ENCODE peak calls at places on chromosomes 7 and 10, in nine cellular contexts. One of them, this sample, is unnamed.

GRCh38 chr10:22345301-22346086 is at the start of gene SPAG6:
- DNase-seq in PC-3: no peak
- DNase-seq in GM23248: peak
- DNase-seq in colonic mucosa: peak
- DNase-seq in endodermal cell: peak
- DNase-seq in brain microvascular endothelial cell: no peak
- DNase-seq in A549: no peak
- DNase-seq in heart right ventricle: peak
- DNase-seq in cardiac muscle cell: peak
- DNase-seq in this sample: peak

GRCh38 chr7:14504134-14504533 is 398.4 kb downstream of the DGKB start:
- DNase-seq in PC-3: no peak
- DNase-seq in GM23248: no peak
- DNase-seq in colonic mucosa: no peak
- DNase-seq in endodermal cell: no peak
- DNase-seq in brain microvascular endothelial cell: no peak
- DNase-seq in A549: no peak
- DNase-seq in heart right ventricle: no peak
- DNase-seq in cardiac muscle cell: no peak
- DNase-seq in this sample: no peak

GRCh38 chr7:150668472-150668911 is 17.0 kb upstream of the GIMAP2 start:
- DNase-seq in PC-3: no peak
- DNase-seq in GM23248: no peak
- DNase-seq in colonic mucosa: no peak
- DNase-seq in endodermal cell: no peak
- DNase-seq in brain microvascular endothelial cell: no peak
- DNase-seq in A549: no peak
- DNase-seq in heart right ventricle: no peak
- DNase-seq in cardiac muscle cell: no peak
- DNase-seq in this sample: no peak

GRCh38 chr10:77987671-77988070 is 41.6 kb downstream of the POLR3A start:
- DNase-seq in PC-3: no peak
- DNase-seq in GM23248: no peak
- DNase-seq in colonic mucosa: no peak
- DNase-seq in endodermal cell: no peak
- DNase-seq in brain microvascular endothelial cell: no peak
- DNase-seq in A549: no peak
- DNase-seq in heart right ventricle: no peak
- DNase-seq in cardiac muscle cell: no peak
- DNase-seq in this sample: no peak

GRCh38 chr7:50404392-50404791 is 45.8 kb downstream of the FIGNL1 start:
- DNase-seq in PC-3: no peak
- DNase-seq in GM23248: no peak
- DNase-seq in colonic mucosa: no peak
- DNase-seq in endodermal cell: peak
- DNase-seq in brain microvascular endothelial cell: no peak
- DNase-seq in A549: no peak
- DNase-seq in heart right ventricle: no peak
- DNase-seq in cardiac muscle cell: no peak
- DNase-seq in this sample: no peak

GRCh38 chr10:59323036-59323459 is 39.3 kb downstream of the FAM13C start:
- DNase-seq in PC-3: no peak
- DNase-seq in GM23248: no peak
- DNase-seq in colonic mucosa: peak
- DNase-seq in endodermal cell: no peak
- DNase-seq in brain microvascular endothelial cell: no peak
- DNase-seq in A549: no peak
- DNase-seq in heart right ventricle: no peak
- DNase-seq in cardiac muscle cell: no peak
- DNase-seq in this sample: no peak

GRCh38 chr7:78326870-78327269 is 528.3 kb downstream of the PHTF2 start:
- DNase-seq in PC-3: no peak
- DNase-seq in GM23248: peak
- DNase-seq in colonic mucosa: no peak
- DNase-seq in endodermal cell: no peak
- DNase-seq in brain microvascular endothelial cell: no peak
- DNase-seq in A549: no peak
- DNase-seq in heart right ventricle: peak
- DNase-seq in cardiac muscle cell: peak
- DNase-seq in this sample: peak

GRCh38 chr7:69751026-69751425 is 152.8 kb downstream of the AUTS2 start:
- DNase-seq in PC-3: no peak
- DNase-seq in GM23248: no peak
- DNase-seq in colonic mucosa: no peak
- DNase-seq in endodermal cell: no peak
- DNase-seq in brain microvascular endothelial cell: no peak
- DNase-seq in A549: no peak
- DNase-seq in heart right ventricle: no peak
- DNase-seq in cardiac muscle cell: no peak
- DNase-seq in this sample: no peak

GRCh38 chr10:96673318-96674099 is 46.8 kb downstream of the PIK3AP1 start:
- DNase-seq in PC-3: no peak
- DNase-seq in GM23248: no peak
- DNase-seq in colonic mucosa: peak
- DNase-seq in endodermal cell: no peak
- DNase-seq in brain microvascular endothelial cell: peak
- DNase-seq in A549: no peak
- DNase-seq in heart right ventricle: no peak
- DNase-seq in cardiac muscle cell: peak
- DNase-seq in this sample: no peak

GRCh38 chr10:96667401-96667800 is 52.9 kb downstream of the PIK3AP1 start:
- DNase-seq in PC-3: no peak
- DNase-seq in GM23248: peak
- DNase-seq in colonic mucosa: no peak
- DNase-seq in endodermal cell: no peak
- DNase-seq in brain microvascular endothelial cell: peak
- DNase-seq in A549: no peak
- DNase-seq in heart right ventricle: no peak
- DNase-seq in cardiac muscle cell: no peak
- DNase-seq in this sample: no peak

GRCh38 chr10:96670786-96671185 is 49.5 kb downstream of the PIK3AP1 start:
- DNase-seq in PC-3: peak
- DNase-seq in GM23248: no peak
- DNase-seq in colonic mucosa: no peak
- DNase-seq in endodermal cell: peak
- DNase-seq in brain microvascular endothelial cell: no peak
- DNase-seq in A549: no peak
- DNase-seq in heart right ventricle: no peak
- DNase-seq in cardiac muscle cell: no peak
- DNase-seq in this sample: no peak

GRCh38 chr10:96672491-96673175 is 47.7 kb downstream of the PIK3AP1 start:
- DNase-seq in PC-3: no peak
- DNase-seq in GM23248: no peak
- DNase-seq in colonic mucosa: no peak
- DNase-seq in endodermal cell: no peak
- DNase-seq in brain microvascular endothelial cell: no peak
- DNase-seq in A549: no peak
- DNase-seq in heart right ventricle: no peak
- DNase-seq in cardiac muscle cell: no peak
- DNase-seq in this sample: no peak

GRCh38 chr10:96671207-96671890 is 49.0 kb downstream of the PIK3AP1 start:
- DNase-seq in PC-3: no peak
- DNase-seq in GM23248: no peak
- DNase-seq in colonic mucosa: no peak
- DNase-seq in endodermal cell: no peak
- DNase-seq in brain microvascular endothelial cell: no peak
- DNase-seq in A549: no peak
- DNase-seq in heart right ventricle: no peak
- DNase-seq in cardiac muscle cell: no peak
- DNase-seq in this sample: no peak
- H3K27ac ChIP-seq in PC-3: no peak
- H3K27ac ChIP-seq in GM23248: no peak
- H3K27ac ChIP-seq in colonic mucosa: no peak
- H3K27ac ChIP-seq in endodermal cell: no peak
- H3K27ac ChIP-seq in brain microvascular endothelial cell: no peak
- H3K27ac ChIP-seq in A549: peak
- H3K27ac ChIP-seq in heart right ventricle: no peak
- H3K27ac ChIP-seq in cardiac muscle cell: no peak
- H3K27ac ChIP-seq in this sample: no peak

GRCh38 chr7:24573008-24573553 is at the start of gene PALS2:
- DNase-seq in PC-3: peak
- DNase-seq in GM23248: peak
- DNase-seq in colonic mucosa: peak
- DNase-seq in endodermal cell: peak
- DNase-seq in brain microvascular endothelial cell: peak
- DNase-seq in A549: peak
- DNase-seq in heart right ventricle: peak
- DNase-seq in cardiac muscle cell: peak
- DNase-seq in this sample: peak
- H3K27ac ChIP-seq in PC-3: peak
- H3K27ac ChIP-seq in GM23248: peak
- H3K27ac ChIP-seq in colonic mucosa: no peak
- H3K27ac ChIP-seq in endodermal cell: peak
- H3K27ac ChIP-seq in brain microvascular endothelial cell: peak
- H3K27ac ChIP-seq in A549: peak
- H3K27ac ChIP-seq in heart right ventricle: no peak
- H3K27ac ChIP-seq in cardiac muscle cell: peak
- H3K27ac ChIP-seq in this sample: no peak

GRCh38 chr10:46096426-46096825 is 50.4 kb upstream of the MSMB start:
- DNase-seq in PC-3: peak
- DNase-seq in GM23248: peak
- DNase-seq in colonic mucosa: no peak
- DNase-seq in endodermal cell: no peak
- DNase-seq in brain microvascular endothelial cell: peak
- DNase-seq in A549: no peak
- DNase-seq in heart right ventricle: no peak
- DNase-seq in cardiac muscle cell: no peak
- DNase-seq in this sample: no peak

GRCh38 chr10:46098379-46098778 is 52.3 kb upstream of the MSMB start:
- DNase-seq in PC-3: no peak
- DNase-seq in GM23248: no peak
- DNase-seq in colonic mucosa: no peak
- DNase-seq in endodermal cell: peak
- DNase-seq in brain microvascular endothelial cell: no peak
- DNase-seq in A549: no peak
- DNase-seq in heart right ventricle: no peak
- DNase-seq in cardiac muscle cell: no peak
- DNase-seq in this sample: no peak

GRCh38 chr10:46094931-46095755 is 49.1 kb upstream of the MSMB start:
- DNase-seq in PC-3: no peak
- DNase-seq in GM23248: peak
- DNase-seq in colonic mucosa: no peak
- DNase-seq in endodermal cell: peak
- DNase-seq in brain microvascular endothelial cell: no peak
- DNase-seq in A549: no peak
- DNase-seq in heart right ventricle: no peak
- DNase-seq in cardiac muscle cell: no peak
- DNase-seq in this sample: no peak

GRCh38 chr10:46096909-46097575 is 51.0 kb upstream of the MSMB start:
- DNase-seq in PC-3: no peak
- DNase-seq in GM23248: peak
- DNase-seq in colonic mucosa: no peak
- DNase-seq in endodermal cell: no peak
- DNase-seq in brain microvascular endothelial cell: no peak
- DNase-seq in A549: no peak
- DNase-seq in heart right ventricle: no peak
- DNase-seq in cardiac muscle cell: no peak
- DNase-seq in this sample: no peak

DNA sequence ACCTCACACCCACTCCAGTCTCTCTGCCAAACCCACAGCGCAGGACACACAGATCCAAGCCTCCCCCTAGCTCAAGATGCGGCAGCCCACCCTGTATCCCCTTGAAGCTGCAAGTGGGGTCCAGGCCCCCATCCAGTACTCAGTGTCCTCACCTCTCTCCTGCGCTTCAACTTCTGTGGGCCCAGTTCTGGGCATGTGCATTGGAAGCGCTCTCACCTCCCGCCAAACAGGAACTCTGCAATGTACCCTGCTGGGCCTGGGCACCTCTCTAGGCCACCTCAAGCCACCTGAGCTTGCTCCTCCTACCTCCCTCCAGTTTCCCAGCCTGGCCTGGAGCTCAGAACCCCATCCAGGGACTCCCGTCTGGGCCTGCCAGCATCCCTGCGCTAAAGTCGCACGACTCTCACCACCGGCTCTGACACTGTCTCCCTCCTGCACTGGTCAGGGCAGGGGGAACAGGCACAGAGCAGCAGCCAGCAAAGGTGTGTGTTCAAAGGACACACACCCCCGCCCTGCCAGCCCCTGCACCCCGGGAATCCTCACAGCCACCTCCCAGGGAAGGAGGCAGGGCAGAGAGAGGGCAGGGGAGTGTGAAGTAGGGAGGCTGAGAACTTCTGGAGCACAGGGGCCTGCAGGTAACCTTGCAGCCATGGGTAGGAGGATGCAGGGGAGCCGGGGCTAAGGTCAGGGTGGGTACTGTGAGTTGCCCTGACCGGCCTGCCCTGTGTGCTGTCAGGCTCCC is 51.7 kb upstream of the MSMB start:
- DNase-seq in PC-3: no peak
- DNase-seq in GM23248: no peak
- DNase-seq in colonic mucosa: no peak
- DNase-seq in endodermal cell: peak
- DNase-seq in brain microvascular endothelial cell: no peak
- DNase-seq in A549: no peak
- DNase-seq in heart right ventricle: no peak
- DNase-seq in cardiac muscle cell: no peak
- DNase-seq in this sample: no peak
- H3K27ac ChIP-seq in PC-3: no peak
- H3K27ac ChIP-seq in GM23248: no peak
- H3K27ac ChIP-seq in colonic mucosa: no peak
- H3K27ac ChIP-seq in endodermal cell: no peak
- H3K27ac ChIP-seq in brain microvascular endothelial cell: no peak
- H3K27ac ChIP-seq in A549: no peak
- H3K27ac ChIP-seq in heart right ventricle: no peak
- H3K27ac ChIP-seq in cardiac muscle cell: no peak
- H3K27ac ChIP-seq in this sample: no peak

GRCh38 chr7:71615017-71615416 is 483.1 kb downstream of the GALNT17 start:
- DNase-seq in PC-3: no peak
- DNase-seq in GM23248: peak
- DNase-seq in colonic mucosa: no peak
- DNase-seq in endodermal cell: peak
- DNase-seq in brain microvascular endothelial cell: no peak
- DNase-seq in A549: no peak
- DNase-seq in heart right ventricle: peak
- DNase-seq in cardiac muscle cell: no peak
- DNase-seq in this sample: no peak

GRCh38 chr7:71612011-71612410 is 480.1 kb downstream of the GALNT17 start:
- DNase-seq in PC-3: no peak
- DNase-seq in GM23248: no peak
- DNase-seq in colonic mucosa: no peak
- DNase-seq in endodermal cell: peak
- DNase-seq in brain microvascular endothelial cell: no peak
- DNase-seq in A549: no peak
- DNase-seq in heart right ventricle: no peak
- DNase-seq in cardiac muscle cell: no peak
- DNase-seq in this sample: no peak

GRCh38 chr7:71616217-71616616 is 484.3 kb downstream of the GALNT17 start:
- DNase-seq in PC-3: no peak
- DNase-seq in GM23248: no peak
- DNase-seq in colonic mucosa: no peak
- DNase-seq in endodermal cell: no peak
- DNase-seq in brain microvascular endothelial cell: no peak
- DNase-seq in A549: no peak
- DNase-seq in heart right ventricle: no peak
- DNase-seq in cardiac muscle cell: no peak
- DNase-seq in this sample: no peak

GRCh38 chr7:71613316-71613715 is 481.4 kb downstream of the GALNT17 start:
- DNase-seq in PC-3: no peak
- DNase-seq in GM23248: peak
- DNase-seq in colonic mucosa: no peak
- DNase-seq in endodermal cell: no peak
- DNase-seq in brain microvascular endothelial cell: peak
- DNase-seq in A549: no peak
- DNase-seq in heart right ventricle: no peak
- DNase-seq in cardiac muscle cell: no peak
- DNase-seq in this sample: no peak

GRCh38 chr7:71612892-71613291 is 480.9 kb downstream of the GALNT17 start:
- DNase-seq in PC-3: no peak
- DNase-seq in GM23248: no peak
- DNase-seq in colonic mucosa: no peak
- DNase-seq in endodermal cell: no peak
- DNase-seq in brain microvascular endothelial cell: no peak
- DNase-seq in A549: no peak
- DNase-seq in heart right ventricle: no peak
- DNase-seq in cardiac muscle cell: no peak
- DNase-seq in this sample: no peak
- H3K27ac ChIP-seq in PC-3: no peak
- H3K27ac ChIP-seq in GM23248: no peak
- H3K27ac ChIP-seq in colonic mucosa: no peak
- H3K27ac ChIP-seq in endodermal cell: peak
- H3K27ac ChIP-seq in brain microvascular endothelial cell: no peak
- H3K27ac ChIP-seq in A549: no peak
- H3K27ac ChIP-seq in heart right ventricle: peak
- H3K27ac ChIP-seq in cardiac muscle cell: no peak
- H3K27ac ChIP-seq in this sample: peak

This sample was measured in heart left ventricle.